ENCODE peak calls at places on chromosomes 12 and 14, in six cellular contexts. Q is SK-N-SH, C is H1, Z is K562, Y is HepG2, F is GM12878. V is an unnamed sample.

GRCh38 chr12:131097247-131098177 is 143.8 kb downstream of the ADGRD1 start:
- DNase-seq in F (no peak), Z (no peak), Q (peak), C (no peak), Y (no peak), V (no peak)

GRCh38 chr12:26831959-26832816 is 806 bp downstream of the ITPR2 start:
- DNase-seq in Z (peak), C (no peak), Y (peak), Q (peak), F (no peak), V (peak)

GRCh38 chr12:131947482-131948027 is 2.2 kb upstream of the EP400 start:
- DNase-seq in C (no peak), Q (no peak), Z (no peak), Y (no peak), F (no peak), V (no peak)

GRCh38 chr12:63206908-63207307 is 55.9 kb upstream of the AVPR1A start:
- DNase-seq in Q (no peak), C (no peak), Y (no peak), F (no peak), Z (no peak), V (no peak)

GRCh38 chr12:77914089-77914488 is 83.4 kb downstream of the NAV3 start:
- DNase-seq in Q (no peak), C (no peak), Z (no peak), Y (no peak), F (no peak), V (no peak)

GRCh38 chr12:110002691-110003515 is 3.7 kb downstream of the ANKRD13A start:
- DNase-seq in C (no peak), Q (no peak), F (no peak), Y (no peak), Z (no peak), V (no peak)

GRCh38 chr14:60349663-60350365 is 100.8 kb downstream of the PPM1A start:
- DNase-seq in Z (peak), Y (peak), F (no peak), C (no peak), Q (peak), V (no peak)

GRCh38 chr12:28017126-28017872 is 44.8 kb upstream of the PTHLH start:
- DNase-seq in Z (no peak), Y (no peak), C (no peak), F (no peak), Q (no peak), V (no peak)

GRCh38 chr12:92879698-92880322 is 49.3 kb downstream of the EEA1 start:
- DNase-seq in C (no peak), Y (no peak), F (no peak), Z (peak), Q (no peak), V (no peak)

GRCh38 chr14:78253986-78254385 is 83.8 kb downstream of the NRXN3 start:
- DNase-seq in C (no peak), Y (no peak), F (no peak), Q (no peak), Z (no peak), V (no peak)

GRCh38 chr14:100989924-100990323 is 86.4 kb upstream of the RTL1 start:
- DNase-seq in Z (no peak), F (no peak), Y (no peak), C (no peak), Q (no peak), V (no peak)

GRCh38 chr12:124174406-124174805 is 120.5 kb upstream of the RFLNA start:
- DNase-seq in F (no peak), Z (no peak), Y (no peak), Q (no peak), C (no peak), V (no peak)

GRCh38 chr12:53989227-53990113 is 4.5 kb downstream of the HOXC10 start:
- DNase-seq in Z (no peak), Y (peak), F (peak), Q (no peak), C (no peak), V (no peak)

GRCh38 chr14:76386922-76387782 is 11.2 kb downstream of the ESRRB start:
- DNase-seq in F (peak), Q (peak), Y (peak), C (peak), Z (peak), V (peak)

GRCh38 chr14:77950371-77950770 is 150.5 kb downstream of the ADCK1 start:
- DNase-seq in Q (no peak), Y (no peak), C (no peak), F (no peak), Z (no peak), V (no peak)

GRCh38 chr14:31884776-31885379 is 192.2 kb upstream of the ARHGAP5 start:
- DNase-seq in C (no peak), Q (no peak), Z (no peak), Y (no peak), F (no peak), V (no peak)

GRCh38 chr14:68062651-68063050 is 243.1 kb downstream of the RAD51B start:
- DNase-seq in C (no peak), Q (no peak), Z (no peak), F (no peak), Y (no peak), V (no peak)

GRCh38 chr12:65603428-65604351 is 220.6 kb upstream of the HMGA2 start:
- DNase-seq in Q (no peak), Z (no peak), C (no peak), F (no peak), Y (no peak), V (no peak)

GRCh38 chr14:103067231-103067954 is 10.0 kb upstream of the CDC42BPB start:
- DNase-seq in Q (no peak), Z (no peak), C (no peak), Y (no peak), F (no peak), V (no peak)

GRCh38 chr12:124420972-124421674 is 126.2 kb downstream of the RFLNA start:
- DNase-seq in F (no peak), Q (peak), Z (no peak), C (no peak), Y (no peak), V (no peak)

GRCh38 chr12:15700595-15700994 is 88.6 kb downstream of the EPS8 start:
- DNase-seq in Z (no peak), Q (no peak), C (no peak), Y (no peak), F (peak), V (peak)

GRCh38 chr12:110100315-110100970 is 23.7 kb upstream of the IFT81 start:
- DNase-seq in F (peak), Y (peak), C (peak), Q (peak), Z (peak), V (peak)

GRCh38 chr12:113931517-113931916 is 34.6 kb downstream of the RBM19 start:
- DNase-seq in Y (no peak), Q (no peak), F (no peak), C (no peak), Z (no peak), V (no peak)

GRCh38 chr12:113933201-113933786 is 32.8 kb downstream of the RBM19 start:
- DNase-seq in Q (no peak), Y (no peak), Z (peak), F (no peak), C (no peak), V (no peak)

GRCh38 chr12:113934060-113934829 is 31.9 kb downstream of the RBM19 start:
- DNase-seq in Y (no peak), C (no peak), Q (no peak), Z (no peak), F (no peak), V (no peak)

GRCh38 chr12:113934946-113935345 is 31.2 kb downstream of the RBM19 start:
- DNase-seq in Q (no peak), F (no peak), Y (no peak), C (no peak), Z (no peak), V (no peak)

GRCh38 chr12:113932411-113933196 is 33.5 kb downstream of the RBM19 start:
- DNase-seq in F (no peak), Y (peak), Z (peak), Q (no peak), C (no peak), V (no peak)
- TF ChIP-seq GABPA in F (no peak), Y (no peak), Z (no peak), Q (no peak), C (no peak), V (no peak)

GRCh38 chr12:12889701-12890100 is 1.7 kb upstream of the GPRC5A start:
- DNase-seq in F (no peak), Z (no peak), Q (no peak), C (no peak), Y (no peak), V (no peak)
- TF ChIP-seq GABPA in F (no peak), Z (no peak), Q (no peak), C (no peak), Y (no peak), V (no peak)

GRCh38 chr14:93481758-93482157 is 51.0 kb downstream of the UNC79 start:
- DNase-seq in F (no peak), Q (no peak), C (no peak), Y (no peak), Z (no peak), V (no peak)
- TF ChIP-seq GABPA in F (no peak), Q (no peak), C (no peak), Y (no peak), Z (no peak), V (no peak)

DNA sequence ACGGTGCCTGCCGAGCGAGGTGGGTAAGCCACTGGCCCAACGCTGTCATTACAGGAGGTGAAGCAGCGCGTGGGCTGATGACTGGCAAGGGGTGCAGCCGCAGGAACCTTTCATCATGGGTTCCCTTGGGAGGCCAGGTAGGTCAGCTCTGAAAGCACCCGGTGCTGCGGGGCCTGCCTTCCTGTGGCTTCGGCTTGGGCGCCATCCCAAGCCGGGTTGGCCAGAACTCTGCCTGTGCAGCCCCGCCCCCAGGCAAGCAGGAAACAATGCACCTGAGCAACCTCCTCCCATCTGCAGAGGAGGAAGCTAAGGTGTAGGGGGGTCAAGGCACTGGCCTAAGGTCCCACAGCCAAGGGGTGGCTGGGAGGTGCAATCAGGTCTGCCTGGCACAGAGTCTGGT is 20.0 kb upstream of the HHIPL1 start:
- DNase-seq in Z (no peak), F (no peak), Y (no peak), C (no peak), Q (no peak), V (no peak)
- TF ChIP-seq GABPA in Z (no peak), F (no peak), Y (no peak), C (no peak), Q (no peak), V (no peak)

GRCh38 chr14:37116933-37117844 is 55.2 kb downstream of the SLC25A21 start:
- DNase-seq in Z (no peak), C (no peak), Q (no peak), F (no peak), Y (peak), V (no peak)

GRCh38 chr14:37122919-37123639 is 49.3 kb downstream of the SLC25A21 start:
- DNase-seq in Y (no peak), F (no peak), Q (no peak), Z (no peak), C (no peak), V (no peak)

GRCh38 chr14:37124617-37125016 is 47.8 kb downstream of the SLC25A21 start:
- DNase-seq in C (peak), Z (no peak), F (no peak), Q (no peak), Y (peak), V (no peak)

GRCh38 chr14:37118673-37119366 is 53.6 kb downstream of the SLC25A21 start:
- DNase-seq in Q (no peak), F (no peak), C (no peak), Y (no peak), Z (no peak), V (no peak)

GRCh38 chr14:37122288-37122687 is 50.1 kb downstream of the SLC25A21 start:
- DNase-seq in F (no peak), Z (no peak), C (no peak), Y (peak), Q (no peak), V (no peak)
- TF ChIP-seq GABPA in F (no peak), Z (no peak), C (no peak), Y (no peak), Q (no peak), V (no peak)

GRCh38 chr14:35401853-35402252 is 2.7 kb downstream of the NFKBIA start:
- DNase-seq in Q (no peak), C (no peak), Z (no peak), Y (no peak), F (no peak), V (no peak)

GRCh38 chr14:35399083-35399807 is 5.3 kb downstream of the NFKBIA start:
- DNase-seq in Z (no peak), Q (no peak), F (no peak), C (no peak), Y (no peak), V (no peak)

GRCh38 chr14:35401422-35401729 is 3.2 kb downstream of the NFKBIA start:
- DNase-seq in C (no peak), Y (no peak), Q (no peak), Z (no peak), F (no peak), V (no peak)

GRCh38 chr14:35402323-35403084 is 2.0 kb downstream of the NFKBIA start:
- DNase-seq in F (no peak), Q (no peak), Z (no peak), C (no peak), Y (no peak), V (no peak)

GRCh38 chr14:35400707-35401421 is 3.7 kb downstream of the NFKBIA start:
- DNase-seq in C (no peak), Q (no peak), Z (no peak), F (no peak), Y (peak), V (peak)
- TF ChIP-seq GABPA in C (no peak), Q (no peak), Z (no peak), F (no peak), Y (no peak), V (no peak)

DNA sequence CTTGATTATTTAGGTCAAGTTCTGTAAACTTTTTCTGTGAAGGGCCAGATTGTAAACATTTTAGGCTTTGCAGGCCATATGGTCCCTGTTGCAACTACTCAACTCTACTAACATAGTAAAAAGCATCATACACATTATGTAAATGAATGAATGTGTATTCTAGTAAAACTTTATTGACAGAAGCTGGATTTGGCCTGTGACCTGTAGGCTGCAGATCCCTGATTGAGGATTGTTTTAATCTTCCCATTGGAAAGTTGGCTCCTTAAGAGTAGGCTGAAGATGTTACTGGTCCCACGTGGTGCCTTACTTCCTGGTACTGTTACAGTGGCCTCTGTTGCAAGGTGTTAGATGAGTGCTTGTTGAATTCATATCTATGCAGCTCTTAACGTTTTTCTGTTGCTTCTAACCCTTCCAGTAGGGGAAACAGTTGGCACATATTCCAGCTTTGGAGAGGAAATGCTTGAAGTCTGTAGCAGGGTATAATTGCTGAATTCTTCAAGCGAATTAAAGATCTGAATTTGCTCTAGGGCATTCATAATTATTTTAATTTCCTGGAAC is 133.6 kb upstream of the DNM1L start:
- DNase-seq in F (no peak), Y (no peak), Q (no peak), C (no peak), Z (no peak), V (peak)
- TF ChIP-seq GABPA in F (no peak), Y (no peak), Q (no peak), C (no peak), Z (no peak), V (no peak)

GRCh38 chr12:106632797-106633450 is 50.1 kb downstream of the RFX4 start:
- DNase-seq in Y (peak), Q (no peak), C (no peak), Z (no peak), F (no peak), V (no peak)

GRCh38 chr12:106631150-106631549 is 48.3 kb downstream of the RFX4 start:
- DNase-seq in Z (no peak), C (no peak), Y (no peak), Q (no peak), F (no peak), V (no peak)

GRCh38 chr12:106633451-106633823 is 50.6 kb downstream of the RFX4 start:
- DNase-seq in C (no peak), Q (no peak), Y (peak), Z (no peak), F (no peak), V (no peak)

GRCh38 chr12:106631797-106632196 is 49.0 kb downstream of the RFX4 start:
- DNase-seq in C (no peak), Z (no peak), F (no peak), Y (no peak), Q (no peak), V (no peak)

GRCh38 chr12:106629797-106630669 is 47.2 kb downstream of the RFX4 start:
- DNase-seq in F (no peak), Y (no peak), Z (no peak), Q (peak), C (no peak), V (no peak)
- TF ChIP-seq GABPA in F (no peak), Y (no peak), Z (no peak), Q (no peak), C (no peak), V (no peak)

DNA sequence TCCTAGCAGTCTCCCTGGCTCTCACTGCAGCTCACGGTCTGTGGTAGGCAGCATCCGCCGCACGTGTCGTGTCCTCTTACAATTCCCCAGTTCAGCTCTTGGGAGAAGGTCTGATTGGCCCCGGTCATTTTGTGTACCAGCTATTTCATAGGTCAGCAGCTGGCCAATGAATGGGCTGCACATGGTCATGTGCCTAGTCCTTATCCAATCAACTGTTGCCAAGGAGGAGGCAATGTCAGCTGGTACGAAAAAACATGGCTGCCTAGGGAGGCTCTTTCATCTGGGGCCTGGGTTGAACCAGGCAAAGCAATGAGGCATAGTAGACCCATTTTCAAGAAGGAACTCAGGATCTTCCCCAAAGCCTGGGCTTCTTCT is 46.1 kb downstream of the RNFT2 start:
- DNase-seq in F (no peak), C (no peak), Q (peak), Y (no peak), Z (peak), V (no peak)
- TF ChIP-seq GABPA in F (no peak), C (no peak), Q (no peak), Y (no peak), Z (no peak), V (no peak)

GRCh38 chr12:47767197-47767724 is 5.8 kb upstream of the SLC48A1 start:
- DNase-seq in Z (peak), Y (peak), Q (no peak), F (no peak), C (no peak), V (no peak)
- TF ChIP-seq GABPA in Z (no peak), Y (no peak), Q (no peak), F (no peak), C (no peak), V (peak)